ENCODE peak calls at places on chromosomes 12 and 14, in nine cellular contexts. E is AG08395; B is Right ventricle myocardium inferior; F is psoas muscle; H is effector memory CD4-positive, alpha-beta T cell; R is HFF-Myc; C is ELF-1; P is fibroblast of pulmonary artery; O is astrocyte of the cerebellum. S is an unnamed sample.

GRCh38 chr12:79690606-79691298 is at the start of gene PAWR:
- DNase-seq in E (peak; percentile 57), B (peak; percentile 78), F (peak; percentile 57), H (no peak), R (no peak), C (peak; percentile 91), P (peak; percentile 69), O (peak; percentile 41), S (peak; percentile 70)

GRCh38 chr14:63853831-63854293 is 1.1 kb downstream of the SYNE2 start:
- DNase-seq in E (peak; percentile 45), B (no peak), F (peak; percentile 65), H (peak; percentile 40), R (no peak), C (peak; percentile 79), P (peak; percentile 77), O (no peak), S (peak; percentile 56)

GRCh38 chr12:15846887-15847286 is 35.3 kb upstream of the STRAP start:
- DNase-seq in E (peak; percentile 83), B (no peak), F (no peak), H (no peak), R (no peak), C (no peak), P (peak; percentile 50), O (no peak), S (peak; percentile 84)

GRCh38 chr12:108788911-108789310 is 57.6 kb upstream of the CORO1C start:
- DNase-seq in E (no peak), B (no peak), F (no peak), H (no peak), R (no peak), C (no peak), P (no peak), O (no peak), S (no peak)

GRCh38 chr14:65832431-65833253 is 420.1 kb downstream of the FUT8 start:
- DNase-seq in E (peak; percentile 38), B (no peak), F (no peak), H (no peak), R (no peak), C (peak; percentile 39), P (peak; percentile 16), O (no peak), S (peak; percentile 12)

GRCh38 chr12:68222336-68222735 is 3.3 kb downstream of the IL26 start:
- DNase-seq in E (no peak), B (no peak), F (no peak), H (no peak), R (no peak), C (no peak), P (peak; percentile 76), O (no peak), S (peak; percentile 79)

GRCh38 chr12:6688543-6688999 is 604 bp downstream of the ZNF384 start:
- DNase-seq in E (no peak), B (no peak), F (no peak), H (no peak), R (peak; percentile 53), C (no peak), P (no peak), O (no peak), S (no peak)

GRCh38 chr12:112549031-112549430 is 130.3 kb downstream of the PTPN11 start:
- DNase-seq in E (no peak), B (no peak), F (no peak), H (no peak), R (no peak), C (no peak), P (no peak), O (no peak), S (no peak)

GRCh38 chr12:84911331-84912190 is 1.0 kb downstream of the SLC6A15 start:
- DNase-seq in E (peak; percentile 68), B (peak; percentile 73), F (peak; percentile 59), H (no peak), R (peak; percentile 69), C (peak; percentile 96), P (peak; percentile 86), O (peak; percentile 67), S (peak; percentile 81)

GRCh38 chr14:65019944-65020566 is 33.4 kb downstream of the FNTB start:
- DNase-seq in E (peak; percentile 73), B (no peak), F (no peak), H (no peak), R (peak; percentile 30), C (peak; percentile 41), P (peak; percentile 92), O (peak; percentile 79), S (peak; percentile 83)

GRCh38 chr12:101459642-101460346 is 15.3 kb upstream of the SPIC start:
- DNase-seq in E (peak; percentile 51), B (no peak), F (no peak), H (no peak), R (peak; percentile 77), C (peak; percentile 4), P (no peak), O (no peak), S (peak; percentile 34)

GRCh38 chr12:32098112-32098511 is 8.5 kb upstream of the BICD1 start:
- DNase-seq in E (no peak), B (no peak), F (no peak), H (no peak), R (no peak), C (no peak), P (no peak), O (no peak), S (no peak)

GRCh38 chr12:4107436-4107878 is 166.1 kb upstream of the CCND2 start:
- DNase-seq in E (peak; percentile 29), B (no peak), F (no peak), H (peak; percentile 66), R (no peak), C (peak; percentile 69), P (peak; percentile 64), O (no peak), S (peak; percentile 4)